ENCODE peak calls at places on chromosomes 6 and 20, in ten cellular contexts. Y is MM.1S; Z is effector memory CD4-positive, alpha-beta T cell; G is effector memory CD8-positive, alpha-beta T cell; N is stimulated activated CD4-positive, alpha-beta T cell treated with anti-CD3 and anti-CD28 coated beads, Interleukin-4, amount 100 ng/mL, for 1 hour; F is NCI-H2029 treated with DMSO at 0.1 percent for 48 hours; B is Kasumi-1; J is HS-27A; P is OCI-M1; H is choroid plexus epithelial cell. K is an unnamed sample.

GRCh38 chr6:11653028-11653583 is 115.6 kb downstream of the TMEM170B start:
- DNase-seq in H (peak), F (no peak), Z (no peak), P (no peak), G (no peak), B (peak), Y (no peak), N (peak), J (peak), K (no peak)

GRCh38 chr20:34473262-34473883 is 42.8 kb upstream of the DYNLRB1 start:
- DNase-seq in J (peak), B (peak), G (peak), H (peak), F (no peak), Y (peak), N (peak), Z (no peak), P (peak), K (peak)

GRCh38 chr6:27392623-27393022 is 4.1 kb downstream of the ZNF391 start:
- DNase-seq in F (no peak), H (no peak), J (no peak), P (no peak), B (no peak), Z (no peak), Y (no peak), N (no peak), G (no peak), K (no peak)

GRCh38 chr6:127186889-127187288 is 68.4 kb downstream of the RSPO3 start:
- DNase-seq in P (peak), N (peak), G (peak), B (peak), Y (peak), Z (peak), J (no peak), F (no peak), H (no peak), K (peak)

GRCh38 chr20:6485376-6485775 is 282.1 kb upstream of the BMP2 start:
- DNase-seq in G (no peak), P (peak), J (no peak), B (no peak), F (no peak), Y (no peak), N (no peak), H (no peak), Z (no peak), K (no peak)

GRCh38 chr6:109783245-109783990 is 92.3 kb downstream of the FIG4 start:
- DNase-seq in B (no peak), J (no peak), P (peak), N (no peak), Y (no peak), G (no peak), Z (no peak), H (peak), F (no peak), K (peak)

GRCh38 chr6:16322666-16323312 is 84.4 kb downstream of the GMPR start:
- DNase-seq in J (no peak), Y (peak), Z (peak), F (peak), H (peak), G (peak), P (peak), N (peak), B (no peak), K (no peak)

GRCh38 chr6:106539931-106540330 is 89.4 kb downstream of the RTN4IP1 start:
- DNase-seq in N (no peak), Z (no peak), H (no peak), J (no peak), Y (no peak), G (no peak), F (no peak), B (peak), P (no peak), K (no peak)

GRCh38 chr6:127690092-127690491 is 113.1 kb downstream of the C6orf58 start:
- DNase-seq in H (peak), F (no peak), Z (no peak), B (peak), J (peak), G (no peak), P (peak), Y (no peak), N (no peak), K (no peak)

GRCh38 chr6:159655409-159655988 is 37.5 kb downstream of the SOD2 start:
- DNase-seq in Y (no peak), F (no peak), B (no peak), N (no peak), P (no peak), J (no peak), G (no peak), H (no peak), Z (no peak), K (peak)

GRCh38 chr6:170344631-170345576 is 38.3 kb downstream of the FAM120B start:
- DNase-seq in Y (no peak), G (no peak), B (peak), Z (no peak), J (no peak), F (no peak), N (no peak), H (peak), P (no peak), K (no peak)

GRCh38 chr20:37398750-37399621 is 53.0 kb downstream of the SRC start:
- DNase-seq in G (no peak), B (no peak), H (no peak), P (no peak), Z (no peak), N (no peak), Y (no peak), F (no peak), J (no peak), K (no peak)

GRCh38 chr6:128465368-128466343 is 54.7 kb downstream of the PTPRK start:
- DNase-seq in Y (no peak), N (no peak), P (no peak), G (no peak), Z (no peak), H (no peak), J (no peak), B (no peak), F (no peak), K (no peak)

GRCh38 chr6:46184114-46184513 is 13.3 kb upstream of the ENPP5 start:
- DNase-seq in G (no peak), F (no peak), Y (no peak), N (no peak), J (no peak), Z (no peak), B (no peak), P (no peak), H (peak), K (no peak)

GRCh38 chr20:14957416-14957815 is 620.0 kb upstream of the FLRT3 start:
- DNase-seq in Z (no peak), N (no peak), P (no peak), J (no peak), Y (no peak), F (no peak), H (no peak), B (no peak), G (no peak), K (no peak)

GRCh38 chr6:30685977-30686907 is at the start of gene PPP1R18:
- DNase-seq in P (peak), H (peak), F (no peak), Y (peak), N (peak), J (no peak), B (peak), Z (peak), G (peak), K (peak)

GRCh38 chr6:152975204-152975915 is 7.5 kb downstream of the FBXO5 start:
- DNase-seq in Y (no peak), H (peak), F (no peak), J (no peak), G (peak), Z (no peak), P (peak), B (no peak), N (no peak), K (no peak)

GRCh38 chr6:54737247-54737646 is 109.3 kb upstream of the FAM83B start:
- DNase-seq in N (no peak), F (no peak), G (no peak), Z (no peak), H (no peak), B (no peak), Y (no peak), P (peak), J (no peak), K (peak)

GRCh38 chr6:56692586-56693245 is 50.0 kb upstream of the DST start:
- DNase-seq in P (peak), B (no peak), N (no peak), J (no peak), G (no peak), Z (no peak), H (peak), Y (no peak), F (no peak), K (no peak)

GRCh38 chr20:24236204-24236603 is 233.2 kb upstream of the SYNDIG1 start:
- DNase-seq in N (no peak), F (no peak), P (no peak), B (no peak), Y (no peak), H (no peak), J (no peak), G (no peak), Z (no peak), K (no peak)

GRCh38 chr6:13201336-13201735 is 127.0 kb downstream of the TBC1D7 start:
- DNase-seq in P (no peak), B (no peak), H (no peak), F (no peak), Y (no peak), G (no peak), Z (no peak), N (no peak), J (no peak), K (no peak)

GRCh38 chr20:23397961-23398360 is 23.3 kb downstream of the NAPB start:
- DNase-seq in G (no peak), F (no peak), B (peak), J (no peak), H (peak), Y (no peak), Z (no peak), P (no peak), N (no peak), K (no peak)

GRCh38 chr20:38311100-38311499 is 7.1 kb downstream of the BPI start:
- DNase-seq in Y (no peak), B (no peak), F (no peak), N (no peak), J (no peak), P (no peak), H (no peak), Z (no peak), G (no peak), K (no peak)

GRCh38 chr20:46572181-46572580 is 21.7 kb upstream of the OCSTAMP start:
- DNase-seq in G (no peak), Z (no peak), N (no peak), J (no peak), P (no peak), Y (no peak), F (peak), B (no peak), H (no peak), K (no peak)

GRCh38 chr6:158255974-158256601 is 56.2 kb upstream of the TULP4 start:
- DNase-seq in Y (no peak), B (no peak), N (no peak), G (no peak), P (no peak), J (no peak), H (no peak), Z (no peak), F (no peak), K (no peak)

GRCh38 chr6:14074723-14075503 is 42.7 kb upstream of the CD83 start:
- DNase-seq in J (no peak), H (peak), N (no peak), F (peak), Y (peak), B (no peak), P (peak), Z (no peak), G (peak), K (no peak)

GRCh38 chr6:144106206-144106605 is 10.8 kb upstream of the SF3B5 start:
- DNase-seq in Z (no peak), F (no peak), H (no peak), J (no peak), Y (no peak), N (no peak), G (no peak), P (no peak), B (no peak), K (no peak)

GRCh38 chr20:59988141-59988540 is 29.9 kb downstream of the CDH26 start:
- DNase-seq in N (no peak), G (no peak), Y (no peak), Z (no peak), J (no peak), P (no peak), H (no peak), F (no peak), B (no peak), K (no peak)

GRCh38 chr6:164344801-164345291 is 930.3 kb downstream of the QKI start:
- DNase-seq in N (no peak), J (no peak), Z (no peak), F (no peak), B (no peak), H (no peak), G (no peak), Y (no peak), P (no peak), K (no peak)

GRCh38 chr20:35695245-35695749 is 3.9 kb downstream of the NFS1 start:
- DNase-seq in H (no peak), N (no peak), F (no peak), P (no peak), G (no peak), Y (no peak), J (no peak), B (no peak), Z (no peak), K (no peak)

GRCh38 chr6:71419954-71420692 is 131.5 kb downstream of the OGFRL1 start:
- DNase-seq in G (no peak), J (no peak), H (peak), N (no peak), F (no peak), Z (no peak), P (no peak), B (no peak), Y (peak), K (no peak)

GRCh38 chr6:153208706-153209105 is 77.6 kb upstream of the RGS17 start:
- DNase-seq in Y (no peak), P (no peak), H (no peak), G (no peak), N (no peak), B (no peak), J (no peak), F (peak), Z (no peak), K (no peak)

GRCh38 chr20:2521369-2522305 is 12.9 kb upstream of the ZNF343 start:
- DNase-seq in Y (peak), P (peak), J (no peak), F (no peak), N (peak), H (peak), Z (no peak), G (peak), B (peak), K (peak)

GRCh38 chr6:84260186-84260585 is 32.7 kb upstream of the CEP162 start:
- DNase-seq in N (no peak), J (no peak), Z (no peak), B (no peak), Y (no peak), G (no peak), P (no peak), H (no peak), F (no peak), K (no peak)

GRCh38 chr20:33914871-33915270 is 78.8 kb upstream of the RALY start:
- DNase-seq in G (no peak), H (peak), B (no peak), Z (no peak), F (no peak), Y (peak), P (no peak), N (peak), J (peak), K (no peak)

GRCh38 chr6:111080713-111081112 is 6.6 kb upstream of the SLC16A10 start:
- DNase-seq in Z (no peak), Y (no peak), P (no peak), F (peak), N (no peak), B (no peak), H (no peak), G (no peak), J (no peak), K (no peak)

GRCh38 chr20:49403012-49403411 is 79.5 kb downstream of the KCNB1 start:
- DNase-seq in Z (no peak), G (no peak), Y (no peak), H (no peak), J (no peak), F (no peak), P (no peak), B (no peak), N (no peak), K (no peak)

GRCh38 chr6:113530769-113531168 is 326.4 kb upstream of the MARCKS start:
- DNase-seq in B (no peak), F (no peak), Z (no peak), G (no peak), H (peak), N (no peak), P (no peak), Y (no peak), J (no peak), K (no peak)

K was measured in WTC11.